ENCODE peak calls at places on chromosomes 2 and 18, in six cellular contexts. S is astrocyte of the spinal cord, B is AG04450, C is cardiac muscle cell, T is A549, O is heart left ventricle. X is an unnamed sample.

GRCh38 chr2:72750977-72751639 is 74.7 kb downstream of the EXOC6B start:
- DNase-seq in S (no peak), B (no peak), C (no peak), T (no peak), O (no peak), X (no peak)

GRCh38 chr2:105144128-105144940 is 97.2 kb upstream of the GPR45 start:
- DNase-seq in S (no peak), B (no peak), C (no peak), T (no peak), O (no peak), X (no peak)

GRCh38 chr2:59756145-59756544 is 797.3 kb downstream of the BCL11A start:
- DNase-seq in S (no peak), B (no peak), C (no peak), T (no peak), O (no peak), X (no peak)

GRCh38 chr2:33681333-33681732 is 82.2 kb upstream of the FAM98A start:
- DNase-seq in S (peak), B (no peak), C (no peak), T (peak), O (no peak), X (no peak)

GRCh38 chr2:186422226-186422625 is 63.8 kb upstream of the ZC3H15 start:
- DNase-seq in S (peak), B (peak), C (peak), T (peak), O (no peak), X (peak)

GRCh38 chr2:165070089-165070488 is 114.8 kb upstream of the SLC38A11 start:
- DNase-seq in S (no peak), B (no peak), C (no peak), T (no peak), O (no peak), X (no peak)

GRCh38 chr2:42421601-42422252 is 60.7 kb upstream of the COX7A2L start:
- DNase-seq in S (peak), B (no peak), C (peak), T (no peak), O (no peak), X (no peak)

GRCh38 chr2:45585267-45585861 is 25.7 kb downstream of the SRBD1 start:
- DNase-seq in S (peak), B (no peak), C (peak), T (peak), O (no peak), X (peak)

GRCh38 chr2:68043719-68044498 is 18.9 kb downstream of the C1D start:
- DNase-seq in S (peak), B (peak), C (no peak), T (peak), O (no peak), X (peak)

GRCh38 chr2:114610677-114611076 is 168.2 kb downstream of the DPP10 start:
- DNase-seq in S (no peak), B (no peak), C (no peak), T (no peak), O (no peak), X (no peak)

GRCh38 chr2:99297990-99298389 is 3.0 kb downstream of the LYG1 start:
- DNase-seq in S (no peak), B (no peak), C (peak), T (no peak), O (no peak), X (no peak)

GRCh38 chr2:231260442-231260841 is 62.0 kb downstream of the ARMC9 start:
- DNase-seq in S (peak), B (no peak), C (peak), T (no peak), O (no peak), X (no peak)

GRCh38 chr2:206721216-206721920 is 3.2 kb upstream of the DYTN start:
- DNase-seq in S (no peak), B (no peak), C (no peak), T (no peak), O (no peak), X (no peak)

GRCh38 chr2:135815269-135815668 is 21.7 kb downstream of the LCT start:
- DNase-seq in S (no peak), B (no peak), C (no peak), T (no peak), O (no peak), X (no peak)

GRCh38 chr18:48442761-48443160 is 33.6 kb upstream of the ZBTB7C start:
- DNase-seq in S (no peak), B (no peak), C (peak), T (no peak), O (no peak), X (no peak)

GRCh38 chr18:22210331-22210754 is 41.0 kb downstream of the GATA6 start:
- DNase-seq in S (peak), B (no peak), C (peak), T (peak), O (no peak), X (no peak)

GRCh38 chr2:45799679-45800381 is 148.4 kb downstream of the PRKCE start:
- DNase-seq in S (no peak), B (no peak), C (no peak), T (no peak), O (no peak), X (no peak)

GRCh38 chr18:5543854-5544389 is at the start of gene EPB41L3:
- DNase-seq in S (peak), B (no peak), C (peak), T (no peak), O (peak), X (no peak)

GRCh38 chr2:187434342-187434785 is 13.7 kb downstream of the CALCRL start:
- DNase-seq in S (peak), B (no peak), C (peak), T (no peak), O (no peak), X (peak)

GRCh38 chr2:60530228-60530627 is 23.2 kb downstream of the BCL11A start:
- DNase-seq in S (no peak), B (no peak), C (no peak), T (no peak), O (no peak), X (no peak)

GRCh38 chr18:60693426-60693825 is 320.9 kb upstream of the MC4R start:
- DNase-seq in S (peak), B (no peak), C (no peak), T (no peak), O (no peak), X (no peak)

GRCh38 chr2:28403388-28403956 is 10.8 kb downstream of the FOSL2 start:
- DNase-seq in S (no peak), B (no peak), C (no peak), T (no peak), O (no peak), X (no peak)

GRCh38 chr18:48563027-48563426 is 24.2 kb downstream of the CTIF start:
- DNase-seq in S (peak), B (peak), C (peak), T (peak), O (no peak), X (no peak)

GRCh38 chr18:70368903-70369302 is 80.1 kb downstream of the SOCS6 start:
- DNase-seq in S (no peak), B (no peak), C (peak), T (no peak), O (no peak), X (no peak)

GRCh38 chr2:221527759-221528444 is 44.2 kb downstream of the EPHA4 start:
- DNase-seq in S (no peak), B (no peak), C (peak), T (no peak), O (peak), X (no peak)

GRCh38 chr2:97713296-97714083 is at the start of gene ZAP70:
- DNase-seq in S (no peak), B (no peak), C (no peak), T (no peak), O (no peak), X (no peak)

GRCh38 chr2:161090401-161090800 is 69.8 kb upstream of the TANK start:
- DNase-seq in S (no peak), B (no peak), C (peak), T (no peak), O (no peak), X (no peak)

GRCh38 chr2:127102464-127103242 is 4.3 kb downstream of the BIN1 start:
- DNase-seq in S (no peak), B (no peak), C (no peak), T (no peak), O (no peak), X (no peak)

GRCh38 chr2:25405871-25406270 is 64.1 kb upstream of the DNMT3A start:
- DNase-seq in S (no peak), B (no peak), C (no peak), T (no peak), O (no peak), X (no peak)

GRCh38 chr2:205500951-205501350 is 181.3 kb upstream of the NRP2 start:
- DNase-seq in S (no peak), B (no peak), C (no peak), T (no peak), O (no peak), X (no peak)

GRCh38 chr2:68040078-68040477 is 22.7 kb downstream of the C1D start:
- DNase-seq in S (no peak), B (no peak), C (no peak), T (no peak), O (no peak), X (no peak)

GRCh38 chr2:220065581-220065980 is 438.2 kb downstream of the SLC4A3 start:
- DNase-seq in S (no peak), B (no peak), C (peak), T (no peak), O (no peak), X (no peak)

DNA sequence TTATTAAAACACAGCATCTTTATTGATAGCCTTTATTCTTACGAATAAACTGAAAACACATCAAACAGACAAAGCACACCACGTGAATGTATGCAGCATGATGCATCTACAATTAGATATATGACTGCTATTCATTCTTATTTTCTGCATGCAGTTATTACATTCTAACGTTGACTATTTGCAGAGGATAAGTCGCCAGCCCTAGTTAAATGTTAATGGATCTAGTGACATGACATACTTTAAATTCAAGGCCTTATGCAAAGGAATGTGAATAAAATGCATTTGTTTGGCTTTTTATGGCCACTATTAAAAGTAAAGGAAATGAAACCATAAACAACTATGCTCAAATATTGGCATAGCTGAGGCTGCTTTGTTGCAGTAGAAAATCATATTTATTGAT is 172.4 kb downstream of the MAP2 start:
- DNase-seq in S (no peak), B (no peak), C (no peak), T (no peak), O (no peak), X (no peak)
- H3K4me3 ChIP-seq in S (no peak), B (no peak), C (no peak), T (no peak), O (no peak), X (no peak)

GRCh38 chr2:38463752-38464151 is 86.7 kb upstream of the ATL2 start:
- DNase-seq in S (no peak), B (no peak), C (no peak), T (no peak), O (no peak), X (no peak)

GRCh38 chr2:38466849-38467767 is 90.0 kb upstream of the ATL2 start:
- DNase-seq in S (no peak), B (peak), C (peak), T (no peak), O (no peak), X (peak)

GRCh38 chr2:38466409-38466808 is 89.3 kb upstream of the ATL2 start:
- DNase-seq in S (no peak), B (no peak), C (no peak), T (no peak), O (no peak), X (no peak)

GRCh38 chr2:38464971-38465788 is 88.1 kb upstream of the ATL2 start:
- DNase-seq in S (no peak), B (no peak), C (no peak), T (no peak), O (no peak), X (no peak)

GRCh38 chr2:38465789-38466127 is 88.7 kb upstream of the ATL2 start:
- DNase-seq in S (peak), B (no peak), C (peak), T (peak), O (no peak), X (no peak)
- TF ChIP-seq CTCF in S (peak), B (peak), C (peak), T (peak), O (peak), X (peak)

GRCh38 chr2:4530231-4530630 is 826.9 kb downstream of the DCDC2C start:
- DNase-seq in S (no peak), B (no peak), C (no peak), T (no peak), O (no peak), X (no peak)

GRCh38 chr2:4528773-4529172 is 825.4 kb downstream of the DCDC2C start:
- DNase-seq in S (no peak), B (no peak), C (no peak), T (no peak), O (no peak), X (no peak)

GRCh38 chr2:4539121-4539520 is 835.7 kb downstream of the DCDC2C start:
- DNase-seq in S (no peak), B (no peak), C (no peak), T (no peak), O (no peak), X (no peak)

GRCh38 chr2:4529738-4530137 is 826.4 kb downstream of the DCDC2C start:
- DNase-seq in S (no peak), B (no peak), C (no peak), T (no peak), O (no peak), X (no peak)

GRCh38 chr2:4533806-4534205 is 830.4 kb downstream of the DCDC2C start:
- DNase-seq in S (no peak), B (no peak), C (no peak), T (no peak), O (no peak), X (no peak)
- H3K4me3 ChIP-seq in S (no peak), B (no peak), C (no peak), T (no peak), O (no peak), X (no peak)

GRCh38 chr2:203379156-203379555 is 51.0 kb downstream of the ABI2 start:
- DNase-seq in S (no peak), B (no peak), C (no peak), T (no peak), O (no peak), X (no peak)

GRCh38 chr2:203376173-203376572 is 48.0 kb downstream of the ABI2 start:
- DNase-seq in S (no peak), B (no peak), C (no peak), T (no peak), O (no peak), X (no peak)
- TF ChIP-seq CTCF in S (no peak), B (no peak), C (no peak), T (peak), O (no peak), X (peak)

DNA sequence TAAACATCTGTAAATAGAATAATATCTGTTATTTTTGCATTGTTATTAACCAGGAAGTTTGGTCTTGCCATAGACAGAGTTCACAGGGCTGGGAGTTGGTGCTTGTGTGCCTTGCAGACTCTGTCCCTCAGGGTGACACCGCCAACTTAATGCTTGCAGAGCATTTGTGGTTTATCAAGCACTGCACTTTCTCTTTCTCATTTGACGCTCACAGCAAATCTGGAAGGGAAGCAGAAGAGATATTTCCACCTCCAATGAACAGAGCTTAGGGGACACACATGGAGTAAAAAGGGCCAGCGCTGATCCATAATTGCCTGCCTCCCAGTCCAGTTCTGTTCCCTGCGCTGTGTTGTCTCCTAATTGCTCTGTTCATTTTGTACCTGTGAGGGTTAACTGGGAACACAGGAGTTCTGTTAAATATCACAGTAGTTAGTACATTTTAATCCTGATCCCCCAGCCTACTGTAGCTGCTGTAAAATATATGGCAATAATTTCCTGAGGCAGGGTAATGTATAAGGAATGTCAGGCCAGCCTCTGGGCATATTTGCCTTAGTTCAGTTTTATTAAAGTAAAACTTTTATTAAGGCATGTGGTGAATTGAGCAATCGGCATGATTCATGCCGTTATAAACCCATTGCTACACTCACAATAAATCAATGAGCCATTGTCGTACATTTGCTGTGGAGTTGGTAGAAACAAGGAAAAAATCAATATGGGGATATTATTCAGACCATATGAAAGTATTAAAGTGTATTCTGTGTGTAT is 182.5 kb upstream of the OSR1 start:
- DNase-seq in S (peak), B (peak), C (peak), T (peak), O (no peak), X (peak)
- H3K4me3 ChIP-seq in S (no peak), B (no peak), C (no peak), T (no peak), O (no peak), X (no peak)

DNA sequence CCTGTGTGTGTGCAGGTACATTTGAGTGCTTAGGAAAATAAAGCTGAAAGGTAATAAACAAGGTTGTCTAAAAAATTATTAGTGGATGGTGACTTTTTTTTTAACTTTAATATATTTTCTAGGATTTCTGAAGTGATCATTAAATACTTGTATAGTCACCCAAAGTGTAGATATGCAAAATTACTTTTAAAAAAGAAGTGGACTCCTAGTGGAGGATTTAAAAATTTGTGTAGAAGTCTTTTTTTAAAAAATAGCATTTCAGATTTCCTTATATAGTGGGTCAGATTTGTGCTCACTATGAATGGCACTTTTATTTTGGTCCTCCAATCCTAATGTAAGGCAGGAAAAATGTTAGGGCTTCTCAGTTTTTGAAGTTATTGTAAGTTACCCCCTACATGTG is 3.9 kb downstream of the GORASP2 start:
- DNase-seq in S (no peak), B (no peak), C (no peak), T (no peak), O (no peak), X (no peak)
- TF ChIP-seq CTCF in S (no peak), B (no peak), C (no peak), T (no peak), O (no peak), X (no peak)

GRCh38 chr2:241702155-241702404 is 241 bp downstream of the ING5 start:
- DNase-seq in S (peak), B (no peak), C (no peak), T (peak), O (no peak), X (no peak)
- H3K4me3 ChIP-seq in S (peak), B (peak), C (peak), T (peak), O (peak), X (peak)

GRCh38 chr18:46346896-46347630 is 242.9 kb downstream of the HAUS1 start:
- DNase-seq in S (no peak), B (no peak), C (no peak), T (no peak), O (no peak), X (no peak)
- TF ChIP-seq CTCF in S (no peak), B (no peak), C (no peak), T (no peak), O (no peak), X (no peak)

GRCh38 chr2:38959464-38959863 is 69.8 kb downstream of the ARHGEF33 start:
- DNase-seq in S (no peak), B (no peak), C (no peak), T (no peak), O (no peak), X (no peak)
- H3K4me3 ChIP-seq in S (no peak), B (no peak), C (no peak), T (no peak), O (peak), X (no peak)

GRCh38 chr2:167134381-167135072 is 246.2 kb downstream of the XIRP2 start:
- DNase-seq in S (peak), B (peak), C (peak), T (peak), O (no peak), X (no peak)

GRCh38 chr2:167132906-167133555 is 244.8 kb downstream of the XIRP2 start:
- DNase-seq in S (no peak), B (no peak), C (no peak), T (no peak), O (no peak), X (no peak)

GRCh38 chr2:167136876-167137579 is 248.7 kb downstream of the XIRP2 start:
- DNase-seq in S (no peak), B (no peak), C (no peak), T (no peak), O (no peak), X (no peak)

GRCh38 chr2:167133614-167134013 is 245.3 kb downstream of the XIRP2 start:
- DNase-seq in S (no peak), B (no peak), C (no peak), T (no peak), O (no peak), X (no peak)

DNA sequence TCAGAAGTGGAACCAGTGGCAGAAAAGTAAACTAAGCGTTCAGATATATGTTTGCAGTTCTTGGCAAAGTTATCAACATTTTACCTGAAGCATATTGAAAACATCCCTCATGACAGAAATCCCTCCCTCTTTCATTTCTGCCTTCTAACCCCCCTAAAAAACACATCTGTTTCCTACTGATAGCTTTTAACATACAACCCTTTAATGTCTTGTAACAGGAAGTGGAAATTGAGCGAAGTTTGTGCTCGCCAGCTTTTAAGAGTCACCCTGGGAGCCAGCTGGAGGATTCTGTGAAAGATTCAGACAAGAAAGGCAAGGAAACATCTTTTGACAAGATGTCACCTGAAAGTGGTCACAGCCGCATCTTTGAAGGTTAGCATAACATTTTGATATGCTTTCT is 247.4 kb downstream of the XIRP2 start:
- DNase-seq in S (no peak), B (no peak), C (peak), T (no peak), O (no peak), X (no peak)
- TF ChIP-seq CTCF in S (no peak), B (no peak), C (no peak), T (no peak), O (no peak), X (no peak)

X was measured in astrocyte of the cerebellum.